ENCODE peak calls at places on chromosomes 13 and 19, in five cellular contexts. C is GM10248, J is neural crest cell, F is endothelial cell, K is fibroblast of lung. O is an unnamed sample.

GRCh38 chr19:5288347-5288739 is 52.3 kb downstream of the PTPRS start:
- DNase-seq in C (no peak), J (no peak), F (no peak), K (no peak), O (no peak)

GRCh38 chr13:71922191-71922590 is 55.2 kb upstream of the DACH1 start:
- DNase-seq in C (no peak), J (no peak), F (no peak), K (peak; percentile 15), O (no peak)

GRCh38 chr19:17645339-17645963 is 42.7 kb downstream of the UNC13A start:
- DNase-seq in C (no peak), J (no peak), F (no peak), K (no peak), O (no peak)

GRCh38 chr13:98389319-98389718 is 187.6 kb downstream of the STK24 start:
- DNase-seq in C (no peak), J (no peak), F (no peak), K (peak; percentile 29), O (no peak)

GRCh38 chr19:38090561-38090960 is 133.5 kb downstream of the DPF1 start:
- DNase-seq in C (no peak), J (no peak), F (no peak), K (no peak), O (no peak)

GRCh38 chr19:47492571-47493377 is 8.8 kb upstream of the KPTN start:
- DNase-seq in C (no peak), J (no peak), F (no peak), K (no peak), O (no peak)

GRCh38 chr13:44309771-44310767 is 63.6 kb upstream of the SERP2 start:
- DNase-seq in C (no peak), J (no peak), F (no peak), K (peak; percentile 55), O (no peak)

GRCh38 chr19:1232652-1233360 is 5.0 kb downstream of the CBARP start:
- DNase-seq in C (no peak), J (no peak), F (no peak), K (peak; percentile 64), O (no peak)

GRCh38 chr19:2495651-2496316 is 19.9 kb downstream of the GADD45B start:
- DNase-seq in C (no peak), J (no peak), F (no peak), K (no peak), O (no peak)

GRCh38 chr19:13095934-13096890 is 6.4 kb downstream of the LYL1 start:
- DNase-seq in C (no peak), J (no peak), F (peak; percentile 75), K (no peak), O (no peak)

GRCh38 chr19:5130371-5131030 is 161.6 kb downstream of the KDM4B start:
- DNase-seq in C (peak; percentile 82), J (no peak), F (no peak), K (no peak), O (no peak)

GRCh38 chr19:55552620-55553019 is 7.3 kb upstream of the SBK3 start:
- DNase-seq in C (no peak), J (no peak), F (no peak), K (peak; percentile 96), O (no peak)

GRCh38 chr19:11735375-11735774 is 3.4 kb downstream of the ZNF823 start:
- DNase-seq in C (no peak), J (no peak), F (no peak), K (no peak), O (no peak)

GRCh38 chr13:68234278-68234677 is 1004.1 kb upstream of the PCDH9 start:
- DNase-seq in C (no peak), J (no peak), F (no peak), K (peak; percentile 37), O (no peak)

GRCh38 chr13:28636677-28637317 is 22.1 kb upstream of the POMP start:
- DNase-seq in C (peak; percentile 50), J (peak; percentile 39), F (peak; percentile 69), K (peak; percentile 69), O (peak; percentile 59)

GRCh38 chr13:106990594-106990993 is 422.7 kb upstream of the ARGLU1 start:
- DNase-seq in C (no peak), J (no peak), F (no peak), K (peak; percentile 32), O (no peak)

GRCh38 chr13:23790591-23791170 is 98.5 kb downstream of the MIPEP start:
- DNase-seq in C (no peak), J (no peak), F (no peak), K (peak; percentile 96), O (no peak)

GRCh38 chr19:38252935-38253691 is 3.1 kb downstream of the PPP1R14A start:
- DNase-seq in C (no peak), J (no peak), F (no peak), K (no peak), O (no peak)

GRCh38 chr19:33227242-33227650 is 1.6 kb upstream of the SLC7A10 start:
- DNase-seq in C (no peak), J (no peak), F (no peak), K (peak; percentile 53), O (no peak)

GRCh38 chr19:2176336-2176994 is 12.7 kb downstream of the DOT1L start:
- DNase-seq in C (no peak), J (no peak), F (no peak), K (peak; percentile 35), O (no peak)

GRCh38 chr19:20367811-20368294 is 197.7 kb downstream of the ZNF737 start:
- DNase-seq in C (no peak), J (no peak), F (peak; percentile 19), K (no peak), O (no peak)

GRCh38 chr19:10516064-10516385 is 1.2 kb downstream of the S1PR5 start:
- DNase-seq in C (no peak), J (no peak), F (no peak), K (no peak), O (no peak)

GRCh38 chr19:45179063-45179847 is 671 bp downstream of the BLOC1S3 start:
- DNase-seq in C (peak; percentile 38), J (no peak), F (no peak), K (peak; percentile 45), O (peak; percentile 66)

GRCh38 chr19:661427-662196 is 1.4 kb downstream of the RNF126 start:
- DNase-seq in C (peak; percentile 85), J (no peak), F (no peak), K (no peak), O (no peak)

GRCh38 chr13:104473936-104474335 is 1407.7 kb upstream of the SLC10A2 start:
- DNase-seq in C (no peak), J (no peak), F (no peak), K (peak; percentile 42), O (no peak)

GRCh38 chr13:63393112-63393511 is 1977.5 kb upstream of the PCDH20 start:
- DNase-seq in C (no peak), J (no peak), F (no peak), K (no peak), O (peak; percentile 0)

GRCh38 chr19:34430738-34431625 is 2.8 kb downstream of the UBA2 start:
- DNase-seq in C (peak; percentile 78), J (no peak), F (peak; percentile 26), K (peak; percentile 41), O (peak; percentile 51)

GRCh38 chr19:45768644-45769053 is 403 bp downstream of the SIX5 start:
- DNase-seq in C (no peak), J (peak; percentile 43), F (peak; percentile 59), K (peak; percentile 39), O (peak; percentile 70)

GRCh38 chr13:24178847-24179845 is 18.6 kb downstream of the SPATA13 start:
- DNase-seq in C (no peak), J (no peak), F (no peak), K (peak; percentile 82), O (no peak)

GRCh38 chr13:50320297-50320862 is 305.1 kb downstream of the KCNRG start:
- DNase-seq in C (no peak), J (no peak), F (no peak), K (peak; percentile 84), O (peak; percentile 5)

GRCh38 chr19:38733493-38734175 is 10.6 kb downstream of the CAPN12 start:
- DNase-seq in C (no peak), J (no peak), F (no peak), K (no peak), O (no peak)

GRCh38 chr19:13437919-13438618 is 68.2 kb downstream of the CACNA1A start:
- DNase-seq in C (no peak), J (no peak), F (no peak), K (no peak), O (no peak)

GRCh38 chr19:3459322-3459881 is 20.9 kb downstream of the SMIM24 start:
- DNase-seq in C (no peak), J (no peak), F (no peak), K (peak; percentile 97), O (no peak)

GRCh38 chr19:56727731-56728130 is 56.2 kb upstream of the ZNF835 start:
- DNase-seq in C (no peak), J (no peak), F (no peak), K (no peak), O (no peak)

GRCh38 chr19:56721714-56722113 is 50.2 kb upstream of the ZNF835 start:
- DNase-seq in C (no peak), J (no peak), F (no peak), K (no peak), O (no peak)

GRCh38 chr19:56720281-56720680 is 48.7 kb upstream of the ZNF835 start:
- DNase-seq in C (no peak), J (no peak), F (no peak), K (no peak), O (no peak)

DNA sequence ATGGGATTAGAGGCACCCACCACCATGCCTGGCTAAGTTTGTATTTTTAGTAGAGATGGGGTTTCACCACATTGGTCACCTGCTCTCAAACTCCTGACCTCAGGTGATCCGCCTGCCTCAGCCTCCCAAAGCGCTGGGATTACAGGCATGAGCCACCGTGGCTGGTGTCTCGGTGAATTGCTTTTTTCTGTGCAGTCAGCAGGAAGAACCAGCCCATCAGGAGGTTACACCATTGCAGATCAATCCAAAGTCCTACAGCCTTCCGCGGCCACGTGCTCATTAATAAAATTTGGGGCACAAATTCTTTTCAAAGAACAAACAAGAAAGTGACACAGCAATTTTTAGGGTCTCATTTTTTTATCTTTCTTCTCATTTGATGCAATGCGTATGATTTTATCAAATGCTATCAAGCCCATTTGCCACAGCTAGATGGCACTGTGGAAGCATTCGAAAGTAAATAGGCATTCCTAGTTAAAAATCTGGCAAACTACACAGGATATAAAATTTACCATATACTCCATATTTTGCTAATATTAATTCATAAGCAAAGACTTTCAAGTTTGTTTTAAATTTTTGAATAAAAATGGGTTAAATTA is 54.4 kb upstream of the ZNF835 start:
- DNase-seq in C (no peak), J (no peak), F (no peak), K (no peak), O (no peak)
- TF ChIP-seq CTCF in C (no peak), J (no peak), F (no peak), K (peak; percentile 8), O (no peak)

GRCh38 chr13:114025432-114026127 is 51.7 kb upstream of the C13orf46 start:
- DNase-seq in C (no peak), J (no peak), F (no peak), K (peak; percentile 77), O (no peak)
- TF ChIP-seq CTCF in C (no peak), J (no peak), F (no peak), K (peak; percentile 42), O (no peak)

DNA sequence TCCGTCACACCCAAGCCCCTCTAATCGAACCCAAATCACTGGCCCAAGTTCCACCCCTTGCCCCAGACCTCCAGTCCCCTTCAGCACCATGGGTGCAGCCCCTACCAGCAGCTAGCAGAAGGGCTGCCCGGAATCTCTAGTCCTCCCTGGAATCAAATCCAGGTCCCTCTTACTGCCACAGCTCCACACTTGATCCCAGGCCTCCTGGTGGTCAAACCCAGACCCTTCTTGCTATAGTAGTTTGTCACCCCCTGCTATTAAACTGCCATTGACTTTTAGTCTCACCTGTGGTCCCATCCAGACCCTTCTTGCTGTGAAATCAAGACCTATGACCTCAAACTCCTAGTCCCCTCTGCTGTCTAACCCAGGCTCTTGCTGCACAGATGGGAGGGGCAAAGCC is 8.7 kb downstream of the HIPK4 start:
- DNase-seq in C (no peak), J (no peak), F (no peak), K (no peak), O (no peak)
- TF ChIP-seq CTCF in C (no peak), J (peak; percentile 34), F (peak; percentile 22), K (no peak), O (no peak)

GRCh38 chr13:27476943-27477681 is 26.7 kb upstream of the MTIF3 start:
- DNase-seq in C (peak; percentile 57), J (no peak), F (no peak), K (peak; percentile 5), O (peak; percentile 53)
- TF ChIP-seq CTCF in C (no peak), J (no peak), F (no peak), K (peak; percentile 3), O (no peak)

O was measured in Calu3.